ENCODE peak calls at places on chromosomes 7 and 10, in six cellular contexts. One of them, this sample, is unnamed.

GRCh38 chr7:101532000-101532399 is 97.1 kb downstream of the MYL10 start:
- DNase-seq in AG10803: no peak
- DNase-seq in fibroblast of the aortic adventitia: no peak
- DNase-seq in PC-3: no peak
- DNase-seq in hepatocyte: no peak
- DNase-seq in upper lobe of left lung: no peak
- DNase-seq in this sample: no peak

GRCh38 chr7:122262246-122262645 is 42.3 kb downstream of the FEZF1 start:
- DNase-seq in upper lobe of left lung: no peak
- DNase-seq in AG10803: no peak
- DNase-seq in PC-3: no peak
- DNase-seq in hepatocyte: no peak
- DNase-seq in fibroblast of the aortic adventitia: no peak
- DNase-seq in this sample: no peak

GRCh38 chr10:49187950-49188761 is at the start of gene TMEM273:
- DNase-seq in AG10803: no peak
- DNase-seq in fibroblast of the aortic adventitia: no peak
- DNase-seq in hepatocyte: no peak
- DNase-seq in PC-3: peak; percentile 33
- DNase-seq in upper lobe of left lung: peak; percentile 88
- DNase-seq in this sample: peak; percentile 16

GRCh38 chr10:55627526-55628170 is 733.4 kb downstream of the ZWINT start:
- DNase-seq in AG10803: no peak
- DNase-seq in fibroblast of the aortic adventitia: no peak
- DNase-seq in upper lobe of left lung: no peak
- DNase-seq in PC-3: no peak
- DNase-seq in hepatocyte: peak; percentile 22
- DNase-seq in this sample: peak; percentile 4

GRCh38 chr7:133491846-133492652 is 239.2 kb downstream of the EXOC4 start:
- DNase-seq in hepatocyte: no peak
- DNase-seq in PC-3: peak; percentile 69
- DNase-seq in AG10803: no peak
- DNase-seq in upper lobe of left lung: no peak
- DNase-seq in fibroblast of the aortic adventitia: peak; percentile 25
- DNase-seq in this sample: peak; percentile 25

GRCh38 chr7:913736-914520 is 37.6 kb downstream of the GET4 start:
- DNase-seq in PC-3: peak; percentile 85
- DNase-seq in AG10803: no peak
- DNase-seq in hepatocyte: no peak
- DNase-seq in upper lobe of left lung: peak; percentile 42
- DNase-seq in fibroblast of the aortic adventitia: no peak
- DNase-seq in this sample: no peak

GRCh38 chr7:157656195-157656769 is 319.5 kb downstream of the DNAJB6 start:
- DNase-seq in PC-3: no peak
- DNase-seq in AG10803: no peak
- DNase-seq in hepatocyte: no peak
- DNase-seq in upper lobe of left lung: no peak
- DNase-seq in fibroblast of the aortic adventitia: no peak
- DNase-seq in this sample: no peak

GRCh38 chr7:137539111-137539715 is 195.7 kb upstream of the PTN start:
- DNase-seq in AG10803: peak; percentile 73
- DNase-seq in fibroblast of the aortic adventitia: peak; percentile 90
- DNase-seq in PC-3: peak; percentile 63
- DNase-seq in hepatocyte: no peak
- DNase-seq in upper lobe of left lung: no peak
- DNase-seq in this sample: peak; percentile 92

GRCh38 chr10:88680958-88681357 is 16.7 kb downstream of the LIPF start:
- DNase-seq in AG10803: no peak
- DNase-seq in hepatocyte: no peak
- DNase-seq in upper lobe of left lung: no peak
- DNase-seq in PC-3: no peak
- DNase-seq in fibroblast of the aortic adventitia: no peak
- DNase-seq in this sample: no peak

GRCh38 chr10:6068422-6068821 is 6.3 kb upstream of the IL2RA start:
- DNase-seq in upper lobe of left lung: peak; percentile 61
- DNase-seq in hepatocyte: no peak
- DNase-seq in fibroblast of the aortic adventitia: no peak
- DNase-seq in PC-3: no peak
- DNase-seq in AG10803: no peak
- DNase-seq in this sample: no peak

GRCh38 chr7:131109011-131109756 is 218.5 kb upstream of the MKLN1 start:
- DNase-seq in PC-3: peak; percentile 19
- DNase-seq in AG10803: peak; percentile 68
- DNase-seq in fibroblast of the aortic adventitia: peak; percentile 67
- DNase-seq in upper lobe of left lung: no peak
- DNase-seq in hepatocyte: no peak
- DNase-seq in this sample: peak; percentile 13

GRCh38 chr7:131107343-131108211 is 220.1 kb upstream of the MKLN1 start:
- DNase-seq in AG10803: peak; percentile 91
- DNase-seq in hepatocyte: peak; percentile 87
- DNase-seq in upper lobe of left lung: peak; percentile 92
- DNase-seq in PC-3: peak; percentile 64
- DNase-seq in fibroblast of the aortic adventitia: peak; percentile 91
- DNase-seq in this sample: peak; percentile 76

GRCh38 chr10:111199587-111199986 is 122.8 kb downstream of the ADRA2A start:
- DNase-seq in AG10803: no peak
- DNase-seq in fibroblast of the aortic adventitia: no peak
- DNase-seq in upper lobe of left lung: no peak
- DNase-seq in hepatocyte: no peak
- DNase-seq in PC-3: no peak
- DNase-seq in this sample: no peak

GRCh38 chr10:58217612-58218011 is 50.1 kb downstream of the IPMK start:
- DNase-seq in fibroblast of the aortic adventitia: peak; percentile 20
- DNase-seq in hepatocyte: no peak
- DNase-seq in AG10803: peak; percentile 24
- DNase-seq in PC-3: peak; percentile 38
- DNase-seq in upper lobe of left lung: no peak
- DNase-seq in this sample: no peak

GRCh38 chr10:48902096-48902495 is 37.5 kb downstream of the LRRC18 start:
- DNase-seq in fibroblast of the aortic adventitia: no peak
- DNase-seq in upper lobe of left lung: no peak
- DNase-seq in PC-3: no peak
- DNase-seq in hepatocyte: no peak
- DNase-seq in AG10803: no peak
- DNase-seq in this sample: no peak

GRCh38 chr7:77413128-77413527 is 3.0 kb downstream of the GSAP start:
- DNase-seq in PC-3: no peak
- DNase-seq in fibroblast of the aortic adventitia: no peak
- DNase-seq in hepatocyte: no peak
- DNase-seq in AG10803: no peak
- DNase-seq in upper lobe of left lung: peak; percentile 45
- DNase-seq in this sample: no peak

GRCh38 chr7:150845471-150845870 is 6.8 kb upstream of the AOC1 start:
- DNase-seq in fibroblast of the aortic adventitia: no peak
- DNase-seq in AG10803: peak; percentile 4
- DNase-seq in upper lobe of left lung: no peak
- DNase-seq in PC-3: no peak
- DNase-seq in hepatocyte: peak; percentile 32
- DNase-seq in this sample: no peak

GRCh38 chr7:12872487-12872886 is 185.1 kb downstream of the ARL4A start:
- DNase-seq in hepatocyte: no peak
- DNase-seq in upper lobe of left lung: no peak
- DNase-seq in AG10803: no peak
- DNase-seq in fibroblast of the aortic adventitia: no peak
- DNase-seq in PC-3: no peak
- DNase-seq in this sample: no peak

GRCh38 chr10:62047240-62047897 is 145.9 kb downstream of the ARID5B start:
- DNase-seq in upper lobe of left lung: no peak
- DNase-seq in hepatocyte: no peak
- DNase-seq in AG10803: no peak
- DNase-seq in fibroblast of the aortic adventitia: peak; percentile 81
- DNase-seq in PC-3: peak; percentile 54
- DNase-seq in this sample: no peak

GRCh38 chr7:72307566-72307965 is 104.6 kb downstream of the CALN1 start:
- DNase-seq in PC-3: no peak
- DNase-seq in AG10803: no peak
- DNase-seq in upper lobe of left lung: no peak
- DNase-seq in hepatocyte: no peak
- DNase-seq in fibroblast of the aortic adventitia: no peak
- DNase-seq in this sample: no peak

GRCh38 chr7:155361363-155361680 is 63.6 kb downstream of the INSIG1 start:
- DNase-seq in AG10803: no peak
- DNase-seq in hepatocyte: no peak
- DNase-seq in upper lobe of left lung: no peak
- DNase-seq in PC-3: no peak
- DNase-seq in fibroblast of the aortic adventitia: no peak
- DNase-seq in this sample: no peak

GRCh38 chr7:148729984-148730733 is 31.5 kb downstream of the CUL1 start:
- DNase-seq in hepatocyte: no peak
- DNase-seq in fibroblast of the aortic adventitia: peak; percentile 40
- DNase-seq in upper lobe of left lung: no peak
- DNase-seq in PC-3: peak; percentile 48
- DNase-seq in AG10803: peak; percentile 40
- DNase-seq in this sample: no peak

GRCh38 chr10:89303161-89303560 is 1.3 kb downstream of the IFIT2 start:
- DNase-seq in fibroblast of the aortic adventitia: no peak
- DNase-seq in PC-3: no peak
- DNase-seq in upper lobe of left lung: no peak
- DNase-seq in AG10803: no peak
- DNase-seq in hepatocyte: no peak
- DNase-seq in this sample: no peak

GRCh38 chr10:12960939-12961338 is 40.6 kb downstream of the CCDC3 start:
- DNase-seq in hepatocyte: no peak
- DNase-seq in AG10803: no peak
- DNase-seq in fibroblast of the aortic adventitia: no peak
- DNase-seq in upper lobe of left lung: no peak
- DNase-seq in PC-3: no peak
- DNase-seq in this sample: no peak

DNA sequence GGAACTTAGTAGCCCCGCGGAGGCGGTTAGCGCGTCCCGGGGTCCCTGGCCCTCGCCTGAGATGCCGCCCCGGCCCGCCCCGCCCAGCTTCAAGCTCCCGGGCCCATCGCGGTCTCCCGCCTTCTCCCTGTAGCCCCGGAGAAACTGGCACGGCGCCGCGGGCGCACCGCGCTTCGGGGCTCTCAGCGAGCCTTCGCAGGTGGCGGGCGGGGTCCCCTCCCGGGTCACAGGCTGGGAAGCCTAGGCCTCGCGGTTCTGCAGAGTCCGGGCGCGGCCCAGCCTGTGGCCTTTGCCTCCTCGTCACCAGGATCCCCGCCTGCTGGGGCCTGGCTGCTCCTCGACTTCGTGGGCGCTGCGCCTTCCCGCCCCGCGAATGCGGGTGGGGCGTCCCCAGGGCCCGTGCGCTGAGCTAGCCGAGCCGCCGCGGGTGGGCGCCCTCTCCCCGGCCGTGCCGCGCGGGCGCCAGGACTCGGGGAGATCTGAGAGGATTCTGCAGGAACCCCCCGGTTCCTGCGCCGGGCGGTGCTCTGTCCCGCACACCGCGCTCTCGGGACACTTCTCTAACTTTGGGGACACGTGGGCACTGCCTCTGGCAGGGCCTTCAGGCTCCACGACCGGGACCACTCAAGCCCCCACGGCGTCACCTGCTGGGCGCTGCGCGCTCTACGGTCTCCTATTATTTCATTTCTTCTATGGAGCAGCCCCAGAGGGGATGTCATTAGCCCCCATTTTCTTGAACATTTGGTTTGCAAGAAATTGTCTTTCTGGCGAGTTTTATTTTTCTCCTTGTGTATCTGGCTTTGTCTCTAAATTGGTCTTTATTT is 683 bp upstream of the RGS10 start:
- DNase-seq in AG10803: peak; percentile 40
- DNase-seq in upper lobe of left lung: peak; percentile 48
- DNase-seq in fibroblast of the aortic adventitia: peak; percentile 44
- DNase-seq in PC-3: peak; percentile 56
- DNase-seq in hepatocyte: peak; percentile 50
- DNase-seq in this sample: peak; percentile 50
- H3K4me3 ChIP-seq in AG10803: peak overlapping the region; percentile 77
- H3K4me3 ChIP-seq in upper lobe of left lung: peak overlapping the region; percentile 68
- H3K4me3 ChIP-seq in fibroblast of the aortic adventitia: peak overlapping the region; percentile 80
- H3K4me3 ChIP-seq in PC-3: peak overlapping the region; percentile 79
- H3K4me3 ChIP-seq in hepatocyte: peak overlapping the region; percentile 67
- H3K4me3 ChIP-seq in this sample: peak overlapping the region; percentile 69

GRCh38 chr7:41207141-41207540 is 495.7 kb downstream of the INHBA start:
- DNase-seq in PC-3: no peak
- DNase-seq in fibroblast of the aortic adventitia: no peak
- DNase-seq in AG10803: no peak
- DNase-seq in upper lobe of left lung: no peak
- DNase-seq in hepatocyte: no peak
- DNase-seq in this sample: no peak
- TF ChIP-seq CTCF in PC-3: no peak
- TF ChIP-seq CTCF in fibroblast of the aortic adventitia: no peak
- TF ChIP-seq CTCF in AG10803: no peak
- TF ChIP-seq CTCF in upper lobe of left lung: no peak
- TF ChIP-seq CTCF in hepatocyte: no peak
- TF ChIP-seq CTCF in this sample: no peak

GRCh38 chr7:114924066-114924712 is 2.3 kb downstream of the MDFIC start:
- DNase-seq in upper lobe of left lung: no peak
- DNase-seq in AG10803: peak; percentile 26
- DNase-seq in hepatocyte: no peak
- DNase-seq in PC-3: no peak
- DNase-seq in fibroblast of the aortic adventitia: no peak
- DNase-seq in this sample: no peak
- H3K4me3 ChIP-seq in upper lobe of left lung: peak overlapping the region; percentile 82
- H3K4me3 ChIP-seq in AG10803: peak overlapping the region; percentile 71
- H3K4me3 ChIP-seq in hepatocyte: no peak overlapping the region
- H3K4me3 ChIP-seq in PC-3: peak overlapping the region; percentile 78
- H3K4me3 ChIP-seq in fibroblast of the aortic adventitia: peak overlapping the region; percentile 83
- H3K4me3 ChIP-seq in this sample: peak overlapping the region; percentile 88

GRCh38 chr10:44513592-44513991 is 128.7 kb upstream of the CXCL12 start:
- DNase-seq in PC-3: no peak
- DNase-seq in fibroblast of the aortic adventitia: peak; percentile 63
- DNase-seq in hepatocyte: no peak
- DNase-seq in AG10803: peak; percentile 81
- DNase-seq in upper lobe of left lung: no peak
- DNase-seq in this sample: peak; percentile 10

GRCh38 chr10:44512345-44513095 is 127.6 kb upstream of the CXCL12 start:
- DNase-seq in hepatocyte: peak; percentile 20
- DNase-seq in fibroblast of the aortic adventitia: no peak
- DNase-seq in PC-3: no peak
- DNase-seq in AG10803: no peak
- DNase-seq in upper lobe of left lung: no peak
- DNase-seq in this sample: no peak

GRCh38 chr10:44516941-44517340 is 132.0 kb upstream of the CXCL12 start:
- DNase-seq in fibroblast of the aortic adventitia: no peak
- DNase-seq in AG10803: no peak
- DNase-seq in upper lobe of left lung: no peak
- DNase-seq in PC-3: no peak
- DNase-seq in hepatocyte: no peak
- DNase-seq in this sample: no peak

GRCh38 chr10:44520651-44521050 is 135.8 kb upstream of the CXCL12 start:
- DNase-seq in upper lobe of left lung: no peak
- DNase-seq in AG10803: peak; percentile 19
- DNase-seq in hepatocyte: no peak
- DNase-seq in fibroblast of the aortic adventitia: peak; percentile 30
- DNase-seq in PC-3: no peak
- DNase-seq in this sample: no peak

DNA sequence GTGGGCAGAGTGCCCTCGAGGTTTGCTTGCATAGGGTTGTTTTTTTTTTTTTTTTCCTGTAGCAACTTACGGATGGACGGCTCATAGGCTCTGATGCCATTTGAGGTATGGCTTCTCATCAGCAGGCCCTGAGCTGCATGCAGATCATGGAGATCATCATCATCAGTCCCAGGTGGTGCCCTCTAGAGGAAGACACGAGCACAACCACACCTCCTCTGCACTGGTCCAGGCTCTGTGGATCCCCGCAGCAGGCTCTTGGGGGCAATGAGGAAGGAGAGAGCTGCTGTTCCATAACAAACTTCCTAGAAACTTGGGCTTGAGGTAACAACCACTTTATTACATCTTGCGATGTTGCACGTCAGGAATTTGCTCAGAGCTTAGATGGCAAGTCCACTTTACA is 132.7 kb upstream of the CXCL12 start:
- DNase-seq in upper lobe of left lung: no peak
- DNase-seq in PC-3: peak; percentile 11
- DNase-seq in hepatocyte: no peak
- DNase-seq in fibroblast of the aortic adventitia: no peak
- DNase-seq in AG10803: no peak
- DNase-seq in this sample: no peak
- TF ChIP-seq CTCF in upper lobe of left lung: no peak
- TF ChIP-seq CTCF in PC-3: peak; percentile 58
- TF ChIP-seq CTCF in hepatocyte: peak; percentile 21
- TF ChIP-seq CTCF in fibroblast of the aortic adventitia: no peak
- TF ChIP-seq CTCF in AG10803: peak; percentile 34
- TF ChIP-seq CTCF in this sample: peak; percentile 29

This sample was measured in astrocyte of the spinal cord.